ENCODE peak calls at places on chromosomes 7 and 10, in five cellular contexts. D is pancreas, N is IMR-90, G is heart right ventricle, S is transverse colon. B is an unnamed sample. For H3K4me1, the result is how much of the 10 kb centered on the place peaks cover.

GRCh38 chr7:100629117-100629711 is 12.1 kb downstream of the TFR2 start:
- DNase-seq in S (peak), D (no peak), N (no peak), G (no peak), B (no peak)

GRCh38 chr7:67553378-67553777 is 556.7 kb downstream of the TYW1 start:
- DNase-seq in D (no peak), G (no peak), N (no peak), S (no peak), B (no peak)

GRCh38 chr7:111091623-111092370 is 870 bp downstream of the LRRN3 start:
- DNase-seq in G (no peak), S (no peak), N (no peak), D (no peak), B (no peak)

GRCh38 chr7:108190891-108191290 is 60.7 kb upstream of the LAMB4 start:
- DNase-seq in D (no peak), S (no peak), G (no peak), N (no peak), B (no peak)

GRCh38 chr7:91264083-91264923 is at the start of gene FZD1:
- DNase-seq in G (peak), D (peak), N (peak), S (peak), B (peak)

GRCh38 chr10:8334631-8335030 is 280.1 kb downstream of the GATA3 start:
- DNase-seq in D (no peak), G (no peak), N (no peak), S (no peak), B (no peak)

GRCh38 chr10:31702954-31703353 is 225.7 kb downstream of the ARHGAP12 start:
- DNase-seq in G (no peak), D (no peak), N (no peak), S (no peak), B (no peak)

GRCh38 chr7:16064316-16064715 is 357.0 kb downstream of the CRPPA start:
- DNase-seq in N (no peak), S (no peak), D (no peak), G (no peak), B (no peak)

GRCh38 chr10:74289956-74290355 is 138.9 kb downstream of the ADK start:
- DNase-seq in S (no peak), N (peak), G (no peak), D (no peak), B (no peak)

GRCh38 chr10:18658301-18658991 is 785 bp upstream of the ARL5B start:
- DNase-seq in D (peak), N (peak), G (peak), S (peak), B (peak)

GRCh38 chr10:1116051-1116450 is 59.9 kb downstream of the WDR37 start:
- DNase-seq in D (no peak), S (no peak), G (no peak), N (no peak), B (no peak)

GRCh38 chr10:132743925-132744490 is 41.9 kb downstream of the NKX6-2 start:
- DNase-seq in S (no peak), N (peak), D (no peak), G (no peak), B (no peak)

GRCh38 chr7:116097365-116098009 is 66.9 kb upstream of the TFEC start:
- DNase-seq in S (no peak), G (no peak), D (no peak), N (peak), B (no peak)

GRCh38 chr7:83640731-83641533 is 8.0 kb downstream of the SEMA3E start:
- DNase-seq in S (no peak), N (no peak), D (no peak), G (no peak), B (no peak)

GRCh38 chr10:28839600-28840007 is 162.3 kb downstream of the BAMBI start:
- DNase-seq in G (peak), S (no peak), D (peak), N (peak), B (peak)

GRCh38 chr7:77351539-77352004 is 64.6 kb downstream of the GSAP start:
- DNase-seq in D (no peak), G (peak), N (no peak), S (peak), B (no peak)

GRCh38 chr10:10271639-10272192 is 746.0 kb upstream of the CELF2 start:
- DNase-seq in D (no peak), N (no peak), G (no peak), S (no peak), B (no peak)

GRCh38 chr7:120033114-120033513 is 239.9 kb upstream of the KCND2 start:
- DNase-seq in G (no peak), N (no peak), D (no peak), S (no peak), B (no peak)

GRCh38 chr7:33072471-33072870 is 9.9 kb upstream of the NT5C3A start:
- DNase-seq in G (peak), D (no peak), S (no peak), N (peak), B (peak)

GRCh38 chr10:68423522-68423921 is 16.4 kb upstream of the RUFY2 start:
- DNase-seq in S (no peak), G (no peak), D (no peak), N (no peak), B (no peak)

GRCh38 chr7:142425281-142425680 is 167.4 kb upstream of the PRSS58 start:
- DNase-seq in N (no peak), D (no peak), G (no peak), S (no peak), B (no peak)

GRCh38 chr10:102267748-102268147 is 22.4 kb downstream of the GBF1 start:
- DNase-seq in G (no peak), D (no peak), N (peak), S (no peak), B (no peak)

GRCh38 chr10:79182763-79183467 is 114.1 kb downstream of the ZMIZ1 start:
- DNase-seq in N (no peak), S (no peak), D (no peak), G (no peak), B (no peak)

GRCh38 chr10:77157248-77158019 is 480.2 kb downstream of the KCNMA1 start:
- DNase-seq in D (no peak), S (peak), G (no peak), N (no peak), B (no peak)

GRCh38 chr7:106284516-106285050 is at the start of gene NAMPT:
- DNase-seq in G (peak), N (no peak), D (peak), S (peak), B (peak)

GRCh38 chr7:139902436-139903102 is 73.5 kb downstream of the TBXAS1 start:
- DNase-seq in S (no peak), G (no peak), D (no peak), N (peak), B (no peak)

GRCh38 chr7:94056796-94057207 is 52.6 kb upstream of the BET1 start:
- DNase-seq in D (no peak), N (peak), G (no peak), S (no peak), B (no peak)

GRCh38 chr7:44218418-44219201 is 17.8 kb downstream of the YKT6 start:
- DNase-seq in D (no peak), G (no peak), N (no peak), S (no peak), B (no peak)

DNA sequence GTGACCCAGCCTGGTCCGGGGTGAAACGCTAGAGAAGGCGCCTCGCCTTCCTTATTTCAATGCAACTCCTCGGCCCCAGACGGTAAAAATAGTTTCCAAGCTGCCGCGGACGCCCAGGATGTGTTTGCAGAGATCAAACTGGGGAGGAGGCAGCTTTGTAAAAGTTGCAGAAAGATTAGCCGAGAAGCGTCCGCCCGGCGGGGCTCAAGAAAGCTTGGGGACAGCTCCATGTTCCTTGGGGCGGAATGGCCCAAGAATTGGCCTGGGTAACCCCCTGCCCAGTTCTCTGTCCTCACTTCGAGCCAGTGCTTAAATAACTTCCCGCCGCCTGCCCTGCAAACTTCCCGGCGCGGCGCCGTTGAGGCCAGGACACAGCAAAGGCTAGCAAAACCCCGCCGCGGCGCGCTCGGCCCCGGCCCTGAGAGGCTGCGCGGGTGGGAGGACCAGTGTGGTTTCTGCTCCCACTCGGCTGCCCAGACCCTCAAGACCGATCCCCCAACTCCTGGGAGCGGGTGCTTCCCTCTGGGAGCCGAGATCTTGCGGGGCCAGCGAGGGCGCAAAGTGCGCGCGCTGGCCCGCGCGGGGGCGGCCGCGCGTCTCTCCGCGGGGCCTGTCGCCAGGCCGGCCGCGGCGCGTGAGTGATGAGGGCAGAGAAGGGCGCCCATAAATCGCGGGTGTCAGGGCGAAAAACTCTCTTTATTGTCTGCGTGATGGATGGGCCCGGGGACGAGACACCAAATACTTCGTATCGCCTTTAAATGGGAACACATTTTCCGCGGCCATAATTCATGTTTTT is 6.3 kb upstream of the ZNF503 start:
- DNase-seq in G (peak), S (peak), N (no peak), D (peak), B (peak)
- H3K4me1 ChIP-seq in G (half or more), S (under half), N (under half), D (under half), B (under half)

GRCh38 chr7:131365876-131366275 is 38.2 kb downstream of the MKLN1 start:
- DNase-seq in G (no peak), D (no peak), S (no peak), N (peak), B (no peak)

GRCh38 chr7:131358636-131359035 is 31.0 kb downstream of the MKLN1 start:
- DNase-seq in D (no peak), G (no peak), N (no peak), S (no peak), B (no peak)

GRCh38 chr7:131359136-131359776 is 31.6 kb downstream of the MKLN1 start:
- DNase-seq in S (no peak), N (peak), G (no peak), D (no peak), B (no peak)

GRCh38 chr7:131364767-131365344 is 37.2 kb downstream of the MKLN1 start:
- DNase-seq in G (no peak), D (no peak), S (no peak), N (no peak), B (no peak)

GRCh38 chr7:131363719-131364118 is 36.0 kb downstream of the MKLN1 start:
- DNase-seq in S (no peak), N (no peak), G (no peak), D (no peak), B (no peak)
- H3K4me1 ChIP-seq in S (half or more), N (under half), G (half or more), D (under half), B (under half)

GRCh38 chr7:36192050-36192824 is 39.2 kb downstream of the EEPD1 start:
- DNase-seq in G (no peak), D (no peak), N (peak), S (no peak), B (no peak)
- H3K4me1 ChIP-seq in G (under half), D (under half), N (under half), S (under half), B (under half)

DNA sequence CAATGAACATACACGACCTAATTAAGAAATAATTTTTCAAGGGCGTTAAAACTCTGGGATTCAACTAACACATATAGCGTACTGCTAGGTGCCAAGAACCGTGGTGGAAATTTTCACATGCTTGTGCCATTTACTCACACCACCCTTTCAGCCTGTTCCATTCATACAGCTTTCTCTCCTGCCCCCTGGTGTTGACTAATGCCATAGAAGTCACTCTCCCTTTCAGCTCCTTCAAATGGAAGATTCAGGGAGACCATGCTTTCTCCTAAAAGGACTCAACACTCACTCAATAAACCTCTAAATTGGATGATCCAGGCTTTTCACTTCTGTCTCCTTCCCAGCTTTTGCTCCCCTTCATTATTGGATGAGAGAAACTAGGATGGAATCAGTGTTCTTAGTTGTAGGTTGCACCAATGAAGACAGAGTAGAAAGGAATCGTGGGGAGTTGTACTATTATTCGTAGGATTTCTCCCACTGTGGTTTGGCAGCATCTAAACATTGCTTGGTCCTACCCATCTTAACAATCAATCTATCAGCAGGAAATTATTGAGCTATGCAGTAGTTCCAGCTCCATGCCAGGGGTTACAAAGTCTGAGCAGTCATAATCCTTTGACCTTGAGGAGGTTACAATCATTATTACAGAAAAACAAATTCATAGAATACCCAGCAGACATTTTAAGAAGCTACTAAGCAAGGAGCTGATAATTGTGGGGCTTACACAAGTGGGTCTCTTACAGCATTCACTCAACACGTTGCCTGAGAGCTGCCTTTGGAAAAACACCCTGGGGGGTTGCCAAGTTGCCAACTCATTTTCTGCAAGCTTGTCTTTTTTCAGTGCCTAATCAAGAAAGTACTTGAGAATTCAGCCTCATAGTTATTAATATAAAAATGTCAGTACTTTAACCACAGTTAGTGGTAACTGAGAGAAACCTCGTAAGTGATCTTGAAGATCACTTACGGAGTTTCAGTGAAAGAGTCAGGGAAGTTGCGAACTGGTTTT is 2.8 kb upstream of the PPP1R3C start:
- DNase-seq in N (peak), D (peak), S (peak), G (peak), B (peak)
- H3K4me1 ChIP-seq in N (under half), D (under half), S (under half), G (under half), B (under half)

DNA sequence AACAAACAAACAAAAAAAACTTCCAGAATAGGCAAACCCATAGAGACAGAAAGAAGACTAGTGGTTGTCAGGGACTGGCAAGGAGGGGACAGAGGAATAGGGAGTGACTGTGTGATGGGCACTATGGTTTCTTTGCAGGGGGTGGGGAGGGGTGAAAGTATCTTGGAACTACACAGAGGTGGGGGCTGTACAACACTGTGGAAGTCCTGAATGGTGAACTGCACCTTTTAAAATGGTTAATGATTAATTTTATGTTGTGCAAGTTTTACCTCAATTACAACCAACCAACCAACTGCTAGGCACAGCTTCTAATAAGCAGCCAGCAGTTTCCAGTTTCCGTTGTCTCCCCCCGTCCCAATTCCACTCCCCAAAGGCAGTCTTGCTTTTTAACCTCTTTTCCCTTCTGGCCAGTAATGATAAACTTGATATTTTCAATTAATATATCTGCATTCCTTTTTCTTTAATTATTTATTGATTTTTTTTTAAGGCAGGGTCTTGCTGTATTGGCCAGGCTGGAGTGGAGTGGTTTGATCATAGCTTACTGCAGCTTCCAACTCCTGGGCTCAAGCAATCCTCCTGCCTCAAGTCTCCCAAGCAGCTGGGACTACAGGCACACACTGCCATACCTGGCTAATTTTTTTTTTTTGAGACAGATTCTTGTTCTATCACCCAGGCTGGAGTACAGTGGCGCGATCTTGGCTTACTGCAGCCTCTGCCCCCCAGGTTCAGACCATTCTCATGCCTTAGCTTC is 46.8 kb downstream of the HIP1 start:
- DNase-seq in G (no peak), S (no peak), D (no peak), N (no peak), B (no peak)
- H3K4me1 ChIP-seq in G (under half), S (under half), D (under half), N (under half), B (under half)

GRCh38 chr10:72220637-72221036 is 4.6 kb upstream of the ASCC1 start:
- DNase-seq in S (no peak), D (no peak), N (no peak), G (no peak), B (no peak)

GRCh38 chr10:72218329-72218728 is 2.3 kb upstream of the ASCC1 start:
- DNase-seq in D (no peak), N (no peak), G (no peak), S (no peak), B (no peak)

GRCh38 chr10:72218756-72219155 is 2.7 kb upstream of the ASCC1 start:
- DNase-seq in S (no peak), D (no peak), N (no peak), G (no peak), B (no peak)

GRCh38 chr10:72221278-72221677 is 5.2 kb upstream of the ASCC1 start:
- DNase-seq in S (no peak), D (no peak), N (no peak), G (no peak), B (no peak)

DNA sequence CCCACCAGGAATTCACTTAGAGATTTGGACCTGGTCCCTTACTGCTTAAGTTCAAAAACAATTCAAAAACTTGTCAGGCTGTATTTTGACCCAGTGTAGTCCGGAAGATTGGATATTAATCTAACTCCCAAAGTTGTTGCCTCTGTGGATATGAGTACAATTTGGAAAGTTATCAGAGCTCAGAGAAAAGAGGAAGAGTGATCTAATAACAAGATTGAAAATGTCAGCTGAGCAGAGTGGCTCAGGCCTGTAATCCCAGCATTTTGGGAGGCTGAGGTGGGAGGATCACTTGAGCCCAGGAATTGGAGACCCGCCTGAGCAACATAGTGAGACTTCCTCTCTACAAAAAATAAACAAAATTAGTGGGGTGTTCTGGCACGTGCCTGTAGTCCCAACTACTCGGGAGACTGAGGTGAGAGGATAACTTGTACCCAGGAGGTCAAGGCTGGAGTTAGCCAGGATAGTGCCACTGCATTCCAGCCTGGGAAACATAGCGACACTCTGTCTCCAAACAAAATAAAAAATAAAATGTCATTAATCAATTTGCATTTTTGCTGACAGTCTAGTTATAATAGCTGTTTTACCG is 3.2 kb upstream of the ASCC1 start:
- DNase-seq in D (no peak), S (no peak), N (no peak), G (no peak), B (no peak)
- H3K4me1 ChIP-seq in D (under half), S (under half), N (under half), G (half or more), B (under half)

DNA sequence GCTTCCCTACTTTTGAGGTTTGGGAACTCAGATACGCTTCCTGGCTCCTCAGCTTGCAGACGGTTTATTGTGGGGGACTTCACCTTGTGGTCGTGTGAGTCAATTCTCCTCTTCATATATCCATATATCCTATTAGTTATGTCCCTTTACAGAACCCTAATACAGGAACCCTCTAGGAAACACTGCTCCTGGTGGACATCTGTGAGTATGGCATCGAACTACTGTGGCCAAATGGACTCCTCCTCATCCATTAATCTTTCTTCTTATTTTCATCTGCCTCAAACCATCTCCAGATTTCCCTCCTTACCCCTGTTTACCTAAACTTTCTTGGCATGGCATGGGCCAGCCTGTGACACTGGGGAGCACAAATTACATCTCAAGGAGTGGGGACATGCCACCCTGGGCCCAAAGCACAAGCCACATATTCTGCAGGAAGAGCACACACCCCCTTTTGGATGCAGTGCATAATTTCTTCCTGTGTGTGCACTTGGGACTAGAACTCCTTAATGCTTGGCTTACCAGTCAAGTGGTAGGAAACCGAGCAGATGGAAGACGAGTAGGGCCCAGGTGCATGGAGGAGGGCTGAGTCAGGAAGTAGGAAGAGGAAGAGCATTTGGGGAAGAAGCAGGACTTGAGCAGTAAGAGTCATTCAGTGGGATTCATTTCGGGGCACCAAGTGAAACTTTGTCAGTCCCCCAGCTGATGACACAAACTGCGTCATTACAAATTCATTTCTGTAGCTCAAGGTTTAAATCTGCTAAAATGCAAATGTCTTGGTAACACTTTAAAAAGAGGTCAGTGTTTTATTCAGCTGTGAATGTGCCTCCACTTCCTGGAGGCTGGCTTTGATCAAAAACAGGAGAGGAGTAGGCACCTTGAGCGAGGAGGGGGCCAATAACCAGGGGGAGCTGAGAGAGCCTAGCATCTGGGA is 80.8 kb upstream of the PLXNA4 start:
- DNase-seq in S (no peak), D (no peak), G (no peak), N (peak), B (no peak)
- H3K4me1 ChIP-seq in S (under half), D (under half), G (under half), N (under half), B (under half)

GRCh38 chr10:121669010-121669366 is 70.7 kb upstream of the FGFR2 start:
- DNase-seq in N (no peak), G (no peak), S (no peak), D (no peak), B (no peak)
- H3K4me1 ChIP-seq in N (under half), G (under half), S (under half), D (under half), B (under half)